ENCODE peak calls at places on chromosome 9, in nine cellular contexts. B, N, E, J, Z, H, V, O and Q are unnamed samples. For H3K4me1, the result is how much of the 10 kb centered on the place peaks cover.

GRCh38 chr9:83934569-83935275 is 13.5 kb upstream of the KIF27 start:
- DNase-seq in B (no peak), N (no peak), E (no peak), J (no peak), Z (no peak), H (no peak), V (peak), O (no peak), Q (peak)

GRCh38 chr9:118583414-118583813 is 785.8 kb downstream of the BRINP1 start:
- DNase-seq in B (no peak), N (no peak), E (no peak), J (no peak), Z (no peak), H (no peak), V (no peak), O (no peak), Q (no peak)

GRCh38 chr9:75200892-75201470 is 112.7 kb downstream of the OSTF1 start:
- DNase-seq in B (peak), N (no peak), E (peak), J (no peak), Z (no peak), H (no peak), V (peak), O (no peak), Q (peak)

GRCh38 chr9:90343360-90343759 is 299.3 kb downstream of the DIRAS2 start:
- DNase-seq in B (no peak), N (no peak), E (peak), J (no peak), Z (no peak), H (no peak), V (peak), O (no peak), Q (peak)

GRCh38 chr9:70479880-70480291 is 65.4 kb upstream of the KLF9 start:
- DNase-seq in B (peak), N (peak), E (peak), J (peak), Z (peak), H (peak), V (peak), O (peak), Q (peak)

GRCh38 chr9:16652511-16653101 is 217.9 kb downstream of the BNC2 start:
- DNase-seq in B (no peak), N (no peak), E (no peak), J (no peak), Z (no peak), H (no peak), V (peak), O (no peak), Q (no peak)

GRCh38 chr9:112489039-112489546 is 2.5 kb downstream of the KIAA1958 start:
- DNase-seq in B (no peak), N (no peak), E (peak), J (no peak), Z (no peak), H (no peak), V (no peak), O (no peak), Q (no peak)

GRCh38 chr9:15389173-15389572 is 33.5 kb upstream of the SNAPC3 start:
- DNase-seq in B (no peak), N (no peak), E (no peak), J (no peak), Z (no peak), H (no peak), V (peak), O (no peak), Q (peak)

GRCh38 chr9:114902773-114903589 is 27.4 kb downstream of the TNFSF8 start:
- DNase-seq in B (no peak), N (no peak), E (no peak), J (no peak), Z (no peak), H (no peak), V (peak), O (no peak), Q (peak)

GRCh38 chr9:103798620-103799019 is 295.5 kb upstream of the SMC2 start:
- DNase-seq in B (no peak), N (no peak), E (no peak), J (no peak), Z (no peak), H (no peak), V (no peak), O (no peak), Q (peak)

GRCh38 chr9:87682618-87683017 is 43.3 kb upstream of the CTSL start:
- DNase-seq in B (no peak), N (no peak), E (no peak), J (no peak), Z (peak), H (no peak), V (no peak), O (no peak), Q (no peak)

GRCh38 chr9:21324040-21324439 is 11.2 kb downstream of the KLHL9 start:
- DNase-seq in B (no peak), N (no peak), E (no peak), J (no peak), Z (peak), H (no peak), V (no peak), O (no peak), Q (no peak)

GRCh38 chr9:33498387-33498786 is 24.7 kb upstream of the NOL6 start:
- DNase-seq in B (no peak), N (no peak), E (no peak), J (no peak), Z (no peak), H (no peak), V (peak), O (no peak), Q (peak)

GRCh38 chr9:36985061-36985768 is 48.9 kb downstream of the PAX5 start:
- DNase-seq in B (no peak), N (no peak), E (no peak), J (no peak), Z (no peak), H (no peak), V (no peak), O (peak), Q (no peak)

GRCh38 chr9:117411547-117411946 is 3.3 kb downstream of the ASTN2 start:
- DNase-seq in B (no peak), N (no peak), E (peak), J (no peak), Z (peak), H (peak), V (peak), O (peak), Q (peak)

GRCh38 chr9:92723299-92723625 is 41.4 kb downstream of the BICD2 start:
- DNase-seq in B (no peak), N (no peak), E (no peak), J (no peak), Z (no peak), H (peak), V (peak), O (no peak), Q (no peak)

GRCh38 chr9:108386859-108387384 is 468.9 kb downstream of the ACTL7B start:
- DNase-seq in B (no peak), N (no peak), E (no peak), J (no peak), Z (no peak), H (no peak), V (peak), O (no peak), Q (peak)

GRCh38 chr9:108057421-108058136 is 568.0 kb upstream of the KLF4 start:
- DNase-seq in B (peak), N (no peak), E (peak), J (no peak), Z (peak), H (peak), V (peak), O (no peak), Q (peak)

GRCh38 chr9:10858817-10859216 is 246.0 kb upstream of the PTPRD start:
- DNase-seq in B (no peak), N (no peak), E (no peak), J (no peak), Z (no peak), H (no peak), V (no peak), O (no peak), Q (no peak)

GRCh38 chr9:117412006-117412715 is 2.7 kb downstream of the ASTN2 start:
- DNase-seq in B (no peak), N (no peak), E (no peak), J (no peak), Z (no peak), H (no peak), V (no peak), O (no peak), Q (no peak)

GRCh38 chr9:113632776-113633590 is 169.5 kb downstream of the RGS3 start:
- DNase-seq in B (no peak), N (no peak), E (peak), J (no peak), Z (no peak), H (no peak), V (peak), O (no peak), Q (peak)

GRCh38 chr9:114250235-114250568 is 72.7 kb upstream of the ORM1 start:
- DNase-seq in B (peak), N (no peak), E (peak), J (peak), Z (peak), H (peak), V (peak), O (peak), Q (peak)

GRCh38 chr9:17614929-17615328 is 36.1 kb downstream of the SH3GL2 start:
- DNase-seq in B (no peak), N (no peak), E (no peak), J (no peak), Z (no peak), H (no peak), V (peak), O (no peak), Q (no peak)

DNA sequence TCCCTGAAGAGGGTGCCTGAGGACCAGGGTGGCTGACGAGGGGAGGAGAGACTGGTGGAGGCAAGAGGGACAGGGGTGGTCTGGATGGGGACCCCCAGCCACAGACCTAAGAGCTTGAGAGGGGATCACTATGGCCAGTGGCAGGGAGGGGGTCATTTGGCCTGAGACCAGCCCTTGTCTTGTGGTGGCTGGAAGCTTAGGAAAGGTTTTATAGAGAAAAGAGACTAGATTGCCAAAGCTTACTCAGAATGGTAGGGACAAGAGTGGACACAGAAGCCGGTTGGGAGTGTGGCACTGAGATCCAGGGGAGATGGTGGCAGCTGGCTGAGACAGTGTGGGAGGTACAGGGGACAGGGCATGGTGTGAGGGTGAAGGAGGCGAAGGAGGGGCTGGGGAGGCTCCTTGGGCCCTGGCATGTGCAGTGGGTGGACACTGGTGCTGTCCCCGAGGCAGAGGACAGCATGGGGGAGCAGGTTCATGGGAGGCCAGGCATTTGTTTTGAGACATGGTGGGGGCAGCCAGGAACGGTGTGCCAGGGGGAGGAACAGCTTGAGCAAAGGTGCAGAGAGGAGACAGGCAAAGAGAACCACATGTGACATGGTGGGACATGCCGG is 123.0 kb downstream of the C9orf50 start:
- DNase-seq in B (no peak), N (no peak), E (no peak), J (peak), Z (no peak), H (no peak), V (no peak), O (peak), Q (peak)
- H3K4me1 ChIP-seq in B (under half), N (under half), E (under half), J (under half), Z (half or more), H (half or more), V (under half), O (half or more), Q (under half)

GRCh38 chr9:111483862-111484563 is at the start of gene ECPAS:
- DNase-seq in B (peak), N (no peak), E (peak), J (peak), Z (peak), H (peak), V (peak), O (peak), Q (peak)

GRCh38 chr9:111483419-111483861 is 743 bp downstream of the ECPAS start:
- DNase-seq in B (no peak), N (no peak), E (peak), J (no peak), Z (no peak), H (peak), V (no peak), O (peak), Q (peak)

GRCh38 chr9:111481885-111482636 is 2.1 kb downstream of the ECPAS start:
- DNase-seq in B (peak), N (no peak), E (peak), J (peak), Z (no peak), H (no peak), V (peak), O (no peak), Q (peak)

GRCh38 chr9:111482656-111483418 is 1.3 kb downstream of the ECPAS start:
- DNase-seq in B (peak), N (no peak), E (peak), J (peak), Z (peak), H (peak), V (peak), O (peak), Q (peak)

GRCh38 chr9:111484564-111484878 is 338 bp upstream of the ECPAS start:
- DNase-seq in B (no peak), N (no peak), E (no peak), J (no peak), Z (no peak), H (no peak), V (peak), O (no peak), Q (no peak)
- H3K27ac ChIP-seq in B (peak), N (peak), E (peak), J (peak), Z (peak), H (peak), V (peak), O (peak), Q (peak)

GRCh38 chr9:134056483-134057310 is 11.1 kb downstream of the BRD3 start:
- DNase-seq in B (no peak), N (no peak), E (no peak), J (peak), Z (no peak), H (no peak), V (no peak), O (peak), Q (no peak)

GRCh38 chr9:134055981-134056461 is 11.8 kb downstream of the BRD3 start:
- DNase-seq in B (peak), N (no peak), E (no peak), J (peak), Z (peak), H (no peak), V (peak), O (peak), Q (peak)

GRCh38 chr9:134057751-134058701 is 9.8 kb downstream of the BRD3 start:
- DNase-seq in B (no peak), N (no peak), E (no peak), J (peak), Z (no peak), H (no peak), V (no peak), O (peak), Q (no peak)

GRCh38 chr9:134058716-134059115 is 9.1 kb downstream of the BRD3 start:
- DNase-seq in B (peak), N (no peak), E (no peak), J (peak), Z (no peak), H (no peak), V (peak), O (peak), Q (peak)

GRCh38 chr9:134057311-134057665 is 10.5 kb downstream of the BRD3 start:
- DNase-seq in B (no peak), N (no peak), E (no peak), J (peak), Z (no peak), H (no peak), V (no peak), O (peak), Q (no peak)
- H3K4me1 ChIP-seq in B (under half), N (under half), E (under half), J (half or more), Z (half or more), H (under half), V (under half), O (under half), Q (under half)

DNA sequence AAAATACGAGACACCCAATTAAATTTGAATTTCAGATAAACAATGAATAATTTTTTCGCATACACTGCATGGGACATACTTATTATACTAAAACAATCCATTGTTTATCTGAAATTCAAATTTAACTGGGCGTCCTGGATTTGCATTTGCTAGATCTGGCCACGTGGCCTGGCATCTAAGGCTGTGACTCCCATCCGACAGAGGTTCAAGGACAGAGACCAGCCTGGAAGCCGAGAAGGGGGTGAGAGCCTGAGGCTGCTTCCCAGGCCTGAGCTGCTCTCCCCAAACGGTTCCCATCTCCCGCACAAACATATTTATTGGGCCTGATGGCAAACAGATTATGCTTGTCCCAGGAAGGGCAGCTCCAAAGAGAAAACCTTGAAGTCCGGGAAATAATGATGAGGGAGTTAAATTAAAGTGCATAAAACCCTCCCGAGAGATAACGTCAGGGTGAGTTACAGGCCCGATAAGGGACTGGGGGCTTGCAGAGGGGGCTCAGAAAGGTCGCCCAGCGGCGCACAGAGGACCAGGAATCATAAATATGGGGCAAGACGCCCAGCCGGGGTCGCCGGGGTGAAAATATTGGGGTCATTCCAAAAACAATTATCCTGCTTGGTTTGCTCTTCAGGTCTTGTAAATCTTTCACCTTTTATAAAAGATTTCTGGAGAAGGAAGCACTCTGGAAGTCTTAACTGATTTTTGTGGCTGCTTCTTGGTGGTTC is 163.7 kb downstream of the GAPVD1 start:
- DNase-seq in B (no peak), N (no peak), E (no peak), J (no peak), Z (no peak), H (no peak), V (no peak), O (no peak), Q (no peak)
- H3K27ac ChIP-seq in B (no peak), N (no peak), E (no peak), J (no peak), Z (no peak), H (no peak), V (no peak), O (no peak), Q (no peak)

GRCh38 chr9:120712539-120713031 is 1.7 kb downstream of the MEGF9 start:
- DNase-seq in B (no peak), N (no peak), E (no peak), J (no peak), Z (no peak), H (no peak), V (no peak), O (no peak), Q (no peak)

GRCh38 chr9:120714088-120714845 is at the start of gene MEGF9:
- DNase-seq in B (peak), N (peak), E (peak), J (peak), Z (peak), H (peak), V (peak), O (peak), Q (peak)

GRCh38 chr9:120714846-120715231 is 569 bp upstream of the MEGF9 start:
- DNase-seq in B (peak), N (no peak), E (no peak), J (no peak), Z (no peak), H (no peak), V (no peak), O (no peak), Q (no peak)

GRCh38 chr9:120711841-120712538 is 2.3 kb downstream of the MEGF9 start:
- DNase-seq in B (no peak), N (no peak), E (no peak), J (no peak), Z (no peak), H (no peak), V (no peak), O (no peak), Q (no peak)

GRCh38 chr9:120713257-120714087 is 798 bp downstream of the MEGF9 start:
- DNase-seq in B (peak), N (no peak), E (no peak), J (peak), Z (peak), H (no peak), V (no peak), O (peak), Q (peak)
- H3K4me1 ChIP-seq in B (under half), N (under half), E (under half), J (under half), Z (under half), H (under half), V (under half), O (under half), Q (under half)

GRCh38 chr9:100473271-100474081 is 527 bp downstream of the TMEFF1 start:
- DNase-seq in B (peak), N (no peak), E (peak), J (peak), Z (peak), H (peak), V (peak), O (no peak), Q (peak)

GRCh38 chr9:100474082-100474949 is 1.4 kb downstream of the TMEFF1 start:
- DNase-seq in B (no peak), N (no peak), E (peak), J (no peak), Z (no peak), H (no peak), V (no peak), O (no peak), Q (no peak)

GRCh38 chr9:100474950-100475276 is 2.0 kb downstream of the TMEFF1 start:
- DNase-seq in B (no peak), N (no peak), E (no peak), J (no peak), Z (no peak), H (no peak), V (no peak), O (no peak), Q (no peak)

GRCh38 chr9:100472725-100473261 is at the start of gene TMEFF1:
- DNase-seq in B (peak), N (peak), E (peak), J (peak), Z (peak), H (peak), V (peak), O (no peak), Q (peak)

DNA sequence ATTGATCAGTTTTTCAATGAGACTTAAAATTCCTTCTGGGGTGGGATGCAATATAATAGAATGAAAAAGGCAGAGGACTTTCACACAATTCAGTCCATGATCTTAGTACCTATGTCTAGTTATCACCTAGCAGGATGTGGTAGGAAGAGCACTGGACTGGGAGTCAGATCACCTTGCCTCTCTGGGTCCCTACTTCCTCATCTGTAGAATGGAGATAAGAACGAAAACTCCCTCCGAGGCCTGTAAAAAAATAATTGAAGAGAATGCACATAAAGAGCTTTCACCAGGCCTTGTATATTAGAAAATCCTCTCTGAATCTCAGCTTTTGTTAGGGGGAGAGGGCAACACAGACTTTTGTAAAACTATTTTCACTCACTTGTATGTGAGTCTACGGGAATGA is 681 bp upstream of the TMEFF1 start:
- DNase-seq in B (no peak), N (no peak), E (no peak), J (no peak), Z (no peak), H (no peak), V (no peak), O (no peak), Q (no peak)
- H3K27ac ChIP-seq in B (no peak), N (no peak), E (no peak), J (no peak), Z (no peak), H (no peak), V (no peak), O (no peak), Q (no peak)

DNA sequence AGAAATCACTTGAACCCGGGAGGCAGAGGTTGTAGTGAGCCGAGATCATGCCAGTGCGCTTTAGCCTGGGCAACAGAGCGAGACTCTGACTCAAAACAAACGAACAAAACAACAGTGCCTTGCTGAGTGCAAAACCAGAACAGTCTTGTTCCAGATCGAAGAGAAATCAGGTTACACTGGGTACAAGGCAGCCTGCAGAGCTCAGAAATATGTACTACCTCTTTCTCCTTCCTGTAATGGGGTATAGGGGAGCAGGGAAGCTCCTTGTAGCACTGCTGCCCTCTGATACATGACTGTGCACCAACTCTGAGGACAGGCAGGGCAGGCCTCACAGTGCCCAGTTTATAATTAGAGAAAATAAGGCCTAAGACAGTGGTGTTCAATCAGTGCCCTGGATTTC is 24.7 kb downstream of the TBC1D2 start:
- DNase-seq in B (no peak), N (no peak), E (no peak), J (no peak), Z (no peak), H (no peak), V (no peak), O (no peak), Q (no peak)
- H3K4me1 ChIP-seq in B (under half), N (under half), E (under half), J (under half), Z (under half), H (under half), V (under half), O (under half), Q (under half)